ENCODE peak calls at places on chromosome 9, in eight cellular contexts. F, L, T, U, H, P, W and K are unnamed samples.

GRCh38 chr9:78239506-78239905 is 3.6 kb downstream of the CEP78 start:
- DNase-seq in H (no peak), L (no peak), F (no peak), T (no peak), U (peak), W (no peak), P (no peak), K (no peak)

GRCh38 chr9:12798066-12798770 is 23.4 kb downstream of the LURAP1L start:
- DNase-seq in U (no peak), H (no peak), L (no peak), F (no peak), P (no peak), T (no peak), W (no peak), K (no peak)

GRCh38 chr9:123339666-123340414 is 16.2 kb upstream of the CRB2 start:
- DNase-seq in L (no peak), P (no peak), H (no peak), W (no peak), F (no peak), U (no peak), T (no peak), K (no peak)

GRCh38 chr9:77829440-77829839 is 181.3 kb upstream of the GNA14 start:
- DNase-seq in U (no peak), T (no peak), P (no peak), H (no peak), L (no peak), W (no peak), F (peak), K (no peak)

GRCh38 chr9:133341369-133342082 is 5.5 kb upstream of the SURF6 start:
- DNase-seq in U (no peak), P (no peak), T (peak), L (no peak), F (no peak), W (peak), H (no peak), K (no peak)

GRCh38 chr9:70579686-70580085 is 165.2 kb upstream of the KLF9 start:
- DNase-seq in W (no peak), H (no peak), T (no peak), P (no peak), L (no peak), U (no peak), F (no peak), K (no peak)

GRCh38 chr9:101792475-101792874 is 54.0 kb upstream of the GRIN3A start:
- DNase-seq in T (no peak), P (no peak), W (no peak), H (no peak), F (no peak), L (no peak), U (no peak), K (no peak)

GRCh38 chr9:111198936-111199335 is 131.1 kb downstream of the OR2K2 start:
- DNase-seq in L (no peak), U (no peak), P (no peak), T (no peak), W (no peak), H (no peak), F (peak), K (peak)

GRCh38 chr9:114280636-114281315 is 42.1 kb upstream of the ORM1 start:
- DNase-seq in P (no peak), U (no peak), F (peak), W (peak), T (no peak), H (no peak), L (no peak), K (peak)

GRCh38 chr9:119370816-119371215 is 1.6 kb upstream of the BRINP1 start:
- DNase-seq in U (no peak), P (no peak), W (peak), T (no peak), F (peak), H (no peak), L (no peak), K (peak)

GRCh38 chr9:87713278-87713989 is 12.5 kb upstream of the CTSL start:
- DNase-seq in F (peak), L (no peak), T (peak), H (peak), U (peak), P (no peak), W (peak), K (peak)

GRCh38 chr9:37921546-37922300 is 17.8 kb upstream of the SLC25A51 start:
- DNase-seq in H (no peak), F (peak), P (no peak), U (no peak), W (no peak), T (no peak), L (no peak), K (no peak)
- TF ChIP-seq CTCF in H (no peak), F (peak), P (no peak), U (no peak), W (no peak), T (no peak), L (no peak), K (no peak)

GRCh38 chr9:93094294-93095204 is 1.5 kb upstream of the CARD19 start:
- DNase-seq in W (peak), U (no peak), T (no peak), F (no peak), P (no peak), H (peak), L (no peak), K (no peak)
- H3K4me3 ChIP-seq in W (peak), U (peak), T (peak), F (peak), P (peak), H (no peak), L (peak), K (peak)

GRCh38 chr9:35028341-35028740 is 38.8 kb downstream of the DNAJB5 start:
- DNase-seq in L (no peak), H (no peak), W (no peak), P (no peak), F (peak), U (no peak), T (no peak), K (no peak)

GRCh38 chr9:35029852-35030251 is 40.3 kb downstream of the DNAJB5 start:
- DNase-seq in T (no peak), W (no peak), P (no peak), F (peak), L (no peak), H (no peak), U (no peak), K (no peak)

GRCh38 chr9:35027871-35028270 is 38.3 kb downstream of the DNAJB5 start:
- DNase-seq in H (no peak), P (no peak), T (no peak), F (no peak), U (no peak), W (no peak), L (no peak), K (no peak)

GRCh38 chr9:35027361-35027760 is 37.8 kb downstream of the DNAJB5 start:
- DNase-seq in P (no peak), H (no peak), W (no peak), T (no peak), F (no peak), L (no peak), U (no peak), K (no peak)

DNA sequence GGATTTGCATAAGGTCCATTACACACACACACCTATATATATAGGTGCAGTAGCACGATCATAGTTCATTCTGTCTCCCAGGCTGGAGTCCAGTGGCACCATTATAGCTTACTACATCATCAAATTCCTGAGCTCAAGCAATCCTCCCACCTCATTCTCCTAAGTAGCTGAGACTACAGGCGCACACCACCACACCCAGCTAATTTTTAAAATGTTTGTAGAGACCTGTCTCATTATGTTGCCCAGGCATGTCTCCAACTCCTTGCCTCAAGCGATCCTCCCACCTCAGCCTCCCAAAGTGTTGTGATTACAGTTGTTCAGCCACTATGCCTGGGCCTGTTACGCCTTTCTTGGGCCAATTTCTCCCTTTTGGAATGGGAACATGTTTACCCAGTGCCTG is 39.7 kb downstream of the DNAJB5 start:
- DNase-seq in L (no peak), H (no peak), U (no peak), P (no peak), W (no peak), T (no peak), F (no peak), K (no peak)
- TF ChIP-seq CTCF in L (no peak), H (no peak), U (no peak), P (no peak), W (no peak), T (no peak), F (no peak), K (no peak)

GRCh38 chr9:129685220-129685932 is 19.9 kb downstream of the PRRX2 start:
- DNase-seq in F (peak), P (no peak), L (no peak), T (no peak), H (no peak), U (no peak), W (no peak), K (peak)

GRCh38 chr9:129678844-129679243 is 13.4 kb downstream of the PRRX2 start:
- DNase-seq in P (no peak), H (no peak), L (no peak), T (no peak), F (no peak), W (no peak), U (no peak), K (no peak)

GRCh38 chr9:129682381-129682780 is 16.9 kb downstream of the PRRX2 start:
- DNase-seq in H (no peak), L (no peak), P (no peak), F (no peak), U (no peak), T (no peak), W (no peak), K (no peak)

GRCh38 chr9:129679537-129679936 is 14.1 kb downstream of the PRRX2 start:
- DNase-seq in T (no peak), F (no peak), P (no peak), W (no peak), U (no peak), L (no peak), H (no peak), K (no peak)

GRCh38 chr9:129681924-129682323 is 16.5 kb downstream of the PRRX2 start:
- DNase-seq in H (no peak), W (no peak), F (no peak), L (no peak), U (no peak), P (no peak), T (no peak), K (no peak)
- H3K4me3 ChIP-seq in H (no peak), W (no peak), F (no peak), L (no peak), U (no peak), P (no peak), T (no peak), K (no peak)

DNA sequence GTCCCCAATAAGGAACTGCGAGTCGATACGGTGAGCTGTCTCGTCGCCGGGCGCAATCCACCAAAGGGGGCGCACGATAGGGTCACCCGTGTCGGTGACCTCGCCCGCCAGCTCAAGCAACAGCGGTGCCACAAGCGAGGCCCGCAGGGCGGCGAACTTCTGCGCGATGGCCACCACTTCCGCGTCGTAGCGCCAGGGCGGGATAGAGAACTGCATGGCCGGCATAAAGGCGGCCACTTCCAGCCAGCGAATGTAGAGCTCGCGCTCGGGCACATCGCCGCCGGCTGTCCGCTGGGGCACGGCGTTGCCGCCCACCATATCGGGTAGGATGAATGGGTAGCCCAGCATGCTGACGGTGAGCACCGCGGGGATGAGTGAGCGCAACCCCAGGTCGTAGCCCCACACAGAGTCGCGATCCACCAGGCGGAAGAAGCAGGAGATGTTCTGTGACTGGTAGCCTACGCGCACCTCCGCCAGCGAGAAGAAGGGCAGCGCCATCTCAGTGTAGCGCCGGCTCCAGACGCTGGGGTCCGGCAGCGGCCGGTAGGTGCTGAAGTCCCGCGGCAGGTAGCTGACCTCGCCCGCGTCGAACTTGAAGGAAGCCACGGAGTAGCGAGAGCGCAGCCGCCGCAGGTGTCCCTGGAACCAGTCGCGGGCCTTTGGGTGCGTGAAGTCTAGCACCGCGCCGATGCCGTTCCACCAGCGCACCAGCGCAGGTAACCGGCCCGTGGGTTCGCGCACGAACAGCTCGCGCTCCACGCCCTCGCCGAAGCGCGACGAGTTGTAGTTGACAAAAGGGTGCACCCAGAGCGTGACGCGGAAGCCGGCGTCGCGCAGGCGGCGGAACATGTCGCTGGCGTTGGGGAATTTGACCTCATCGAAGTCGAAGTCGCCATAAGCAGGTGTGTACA is 5.5 kb downstream of the MYORG start:
- DNase-seq in T (peak), W (no peak), P (no peak), H (no peak), U (no peak), F (no peak), L (no peak), K (no peak)
- TF ChIP-seq CTCF in T (no peak), W (no peak), P (no peak), H (no peak), U (no peak), F (no peak), L (no peak), K (no peak)

GRCh38 chr9:75013735-75014134 is 14.4 kb downstream of the CARNMT1 start:
- DNase-seq in U (no peak), H (no peak), L (no peak), F (no peak), T (no peak), P (no peak), W (no peak), K (no peak)

DNA sequence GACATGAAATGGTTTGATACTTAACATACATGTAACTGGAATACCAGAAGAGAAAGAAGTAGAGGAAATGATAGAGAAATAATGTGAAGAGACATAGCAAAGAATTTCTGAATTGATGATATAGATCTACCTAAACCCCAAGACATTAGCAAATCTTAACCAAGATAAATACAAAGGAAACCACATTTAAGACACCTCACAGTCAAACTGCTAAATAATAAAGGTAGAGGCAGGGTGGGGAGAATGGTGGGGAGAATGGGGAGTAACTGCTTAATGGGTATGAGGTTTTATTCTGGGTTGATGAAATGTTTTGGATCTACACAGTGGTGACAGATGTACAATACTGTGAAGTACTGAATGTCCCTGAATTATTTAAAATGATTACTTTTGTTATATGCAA is 17.5 kb downstream of the CARNMT1 start:
- DNase-seq in P (no peak), T (no peak), L (no peak), W (no peak), U (no peak), F (no peak), H (no peak), K (no peak)
- H3K4me3 ChIP-seq in P (no peak), T (no peak), L (no peak), W (no peak), U (no peak), F (no peak), H (no peak), K (no peak)

DNA sequence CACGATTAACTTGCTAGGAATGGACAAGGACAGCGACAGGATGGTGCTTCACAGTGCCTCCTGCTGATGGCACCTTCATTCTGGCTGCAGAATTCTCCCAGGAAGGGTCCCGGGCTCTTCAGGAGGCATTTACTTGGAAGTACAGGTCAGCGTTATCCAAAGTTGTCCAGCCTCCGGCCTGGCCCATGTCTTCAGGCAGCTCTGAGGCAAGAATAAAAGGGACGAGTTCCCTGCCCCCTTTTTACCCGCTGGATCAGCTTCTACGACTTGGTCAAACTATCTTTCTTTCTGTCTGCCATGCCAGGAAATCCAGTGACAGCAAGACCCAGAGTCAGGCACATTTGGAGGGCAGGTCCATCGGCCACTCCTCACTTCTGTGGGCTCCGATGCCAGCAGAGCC is 23.4 kb upstream of the GABBR2 start:
- DNase-seq in H (no peak), L (no peak), W (no peak), T (no peak), P (no peak), F (no peak), U (no peak), K (no peak)
- TF ChIP-seq CTCF in H (no peak), L (no peak), W (no peak), T (no peak), P (no peak), F (no peak), U (no peak), K (no peak)

DNA sequence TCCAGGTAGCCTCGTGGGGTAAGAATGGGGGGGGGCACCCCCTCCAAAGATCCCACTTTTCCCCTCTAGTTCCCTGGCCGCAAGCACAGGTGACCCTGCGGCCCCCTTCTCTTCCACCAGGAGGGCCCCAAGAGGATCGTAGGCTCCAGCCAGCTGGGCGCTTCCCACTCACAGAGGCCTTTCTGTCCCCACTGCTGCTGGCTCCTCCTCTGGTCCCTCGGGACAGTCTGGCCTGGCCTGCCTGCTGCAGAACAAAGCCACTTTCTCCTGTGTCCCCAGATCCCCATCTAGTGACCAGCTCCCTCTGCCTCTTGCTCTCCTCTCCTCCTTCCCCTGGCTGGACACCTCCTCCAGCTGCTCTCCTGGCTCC is 534 bp upstream of the SAPCD2 start:
- DNase-seq in W (peak), T (no peak), H (no peak), F (no peak), P (no peak), L (peak), U (no peak), K (no peak)
- H3K4me3 ChIP-seq in W (peak), T (no peak), H (peak), F (peak), P (peak), L (peak), U (peak), K (peak)

DNA sequence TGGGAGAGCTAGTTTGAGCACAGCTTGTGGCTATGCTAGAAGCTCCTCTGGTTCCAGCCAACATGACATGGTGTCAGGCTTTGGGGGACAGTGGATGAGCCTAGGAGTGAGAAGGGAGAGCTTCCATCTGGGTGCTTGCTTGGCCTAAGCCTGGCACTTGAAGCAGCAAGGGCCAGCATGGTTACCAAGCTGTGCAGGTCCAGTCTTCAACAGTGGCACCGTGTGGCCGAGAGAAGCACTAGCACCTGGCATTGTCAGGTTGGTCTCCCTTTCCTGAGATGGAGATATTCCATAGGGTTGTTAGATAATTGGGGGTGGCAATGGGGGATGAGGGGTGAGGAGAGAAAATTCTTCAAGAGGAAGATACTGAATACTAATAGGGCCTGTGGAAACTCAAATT is 261.9 kb downstream of the PBX3 start:
- DNase-seq in L (no peak), U (no peak), F (peak), T (no peak), W (no peak), H (no peak), P (no peak), K (no peak)
- TF ChIP-seq CTCF in L (peak), U (no peak), F (peak), T (no peak), W (no peak), H (peak), P (no peak), K (peak)